ENCODE peak calls at places on chromosomes 6 and 20, in seven cellular contexts. I is spleen, W is upper lobe of left lung, U is sigmoid colon, G is breast epithelium, P is K562, V is H1. N is an unnamed sample.

GRCh38 chr6:63644668-63645326 is 9.2 kb downstream of the PHF3 start:
- DNase-seq in I (no peak), W (peak; percentile 25), U (no peak), G (peak; percentile 23), P (no peak), V (no peak), N (no peak)

GRCh38 chr6:9745476-9745875 is 669.4 kb downstream of the TFAP2A start:
- DNase-seq in I (no peak), W (no peak), U (no peak), G (no peak), P (no peak), V (no peak), N (no peak)

GRCh38 chr6:43870660-43871061 is 100.7 kb downstream of the VEGFA start:
- DNase-seq in I (no peak), W (no peak), U (no peak), G (no peak), P (no peak), V (no peak), N (no peak)

GRCh38 chr6:164216368-164216767 is 801.9 kb downstream of the QKI start:
- DNase-seq in I (no peak), W (no peak), U (no peak), G (no peak), P (no peak), V (no peak), N (no peak)

GRCh38 chr6:12548526-12548925 is 168.0 kb upstream of the PHACTR1 start:
- DNase-seq in I (no peak), W (no peak), U (no peak), G (no peak), P (no peak), V (no peak), N (no peak)

GRCh38 chr6:132675749-132676148 is 16.8 kb upstream of the TAAR1 start:
- DNase-seq in I (no peak), W (no peak), U (no peak), G (no peak), P (no peak), V (no peak), N (no peak)

GRCh38 chr20:49323622-49324238 is 45.9 kb upstream of the ZNFX1 start:
- DNase-seq in I (no peak), W (peak; percentile 45), U (no peak), G (no peak), P (peak; percentile 68), V (no peak), N (no peak)

GRCh38 chr6:163726037-163726695 is 311.6 kb downstream of the QKI start:
- DNase-seq in I (peak; percentile 69), W (no peak), U (peak; percentile 58), G (no peak), P (no peak), V (no peak), N (no peak)

GRCh38 chr6:168222261-168222660 is 97.3 kb downstream of the DACT2 start:
- DNase-seq in I (no peak), W (no peak), U (no peak), G (peak; percentile 15), P (no peak), V (no peak), N (no peak)

GRCh38 chr6:63731946-63732735 is 96.5 kb downstream of the PHF3 start:
- DNase-seq in I (no peak), W (no peak), U (no peak), G (no peak), P (no peak), V (no peak), N (no peak)

GRCh38 chr6:157246771-157247484 is 76.4 kb downstream of the TMEM242 start:
- DNase-seq in I (peak; percentile 51), W (no peak), U (no peak), G (no peak), P (no peak), V (no peak), N (no peak)

GRCh38 chr20:19758888-19759331 is 852 bp downstream of the RIN2 start:
- DNase-seq in I (no peak), W (peak; percentile 87), U (peak; percentile 83), G (peak; percentile 32), P (no peak), V (peak; percentile 86), N (peak; percentile 59)

GRCh38 chr6:6711832-6712231 is 123.3 kb downstream of the LY86 start:
- DNase-seq in I (peak; percentile 79), W (peak; percentile 56), U (no peak), G (no peak), P (peak; percentile 32), V (no peak), N (no peak)

GRCh38 chr6:16751251-16751946 is 9.9 kb downstream of the ATXN1 start:
- DNase-seq in I (no peak), W (no peak), U (no peak), G (no peak), P (no peak), V (no peak), N (no peak)

GRCh38 chr20:38210741-38211140 is 45.7 kb upstream of the TGM2 start:
- DNase-seq in I (no peak), W (no peak), U (peak; percentile 48), G (no peak), P (no peak), V (no peak), N (no peak)

GRCh38 chr20:51687071-51687470 is 81.1 kb downstream of the ATP9A start:
- DNase-seq in I (no peak), W (no peak), U (no peak), G (no peak), P (no peak), V (no peak), N (no peak)

GRCh38 chr6:154986787-154987235 is 8.3 kb upstream of the TIAM2 start:
- DNase-seq in I (no peak), W (no peak), U (no peak), G (no peak), P (no peak), V (no peak), N (no peak)

DNA sequence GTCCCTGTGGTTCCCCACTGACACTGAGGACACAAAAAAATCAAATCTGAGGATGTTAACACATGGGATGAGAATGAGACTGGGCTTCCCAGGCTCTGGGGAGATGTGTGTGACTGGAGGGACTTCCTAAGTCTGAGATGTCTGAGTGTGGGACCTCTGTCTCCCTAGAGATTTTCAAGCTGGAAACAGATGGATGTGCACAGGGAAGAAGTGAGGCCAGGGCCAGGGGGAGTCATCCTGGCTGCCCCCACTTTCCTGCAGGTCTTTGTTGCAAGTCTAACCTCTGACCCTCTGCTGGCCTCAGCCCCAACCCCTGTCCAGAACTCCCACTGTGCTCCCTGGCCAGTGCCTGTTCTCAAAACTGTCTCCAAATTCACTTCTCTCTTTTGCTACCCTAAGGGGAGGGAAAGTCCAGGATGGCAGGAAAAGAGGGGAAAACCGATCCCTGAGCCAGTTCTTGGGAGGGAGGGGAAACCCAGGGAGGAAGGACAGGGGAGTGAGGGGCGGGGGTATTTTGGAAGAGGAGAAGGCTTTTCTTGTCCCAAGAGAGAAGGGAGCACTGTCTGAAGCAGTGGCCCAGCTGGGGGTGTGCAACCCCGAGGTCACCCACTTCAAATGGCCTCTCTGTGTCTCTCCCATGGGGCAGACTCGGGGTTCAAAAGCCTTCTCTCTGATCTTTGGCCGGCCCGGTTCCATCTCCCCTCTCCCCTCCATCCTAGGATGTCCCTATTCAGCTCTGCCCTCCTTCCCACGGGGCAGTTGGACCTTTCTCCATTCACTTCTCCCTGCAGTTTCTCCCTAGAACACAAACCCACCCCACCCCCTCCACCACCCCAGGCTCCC is 3.1 kb downstream of the PPP1R18 start:
- DNase-seq in I (peak; percentile 83), W (no peak), U (peak; percentile 72), G (no peak), P (no peak), V (no peak), N (no peak)
- H3K4me1 ChIP-seq in I (peaks cover 44% of the 10 kb centered on the region), W (peaks cover 57% of the 10 kb centered on the region), U (peaks cover 77% of the 10 kb centered on the region), G (peaks cover 12% of the 10 kb centered on the region), P (peaks cover 47% of the 10 kb centered on the region), V (peaks cover 27% of the 10 kb centered on the region), N (peaks cover 38% of the 10 kb centered on the region)

GRCh38 chr6:136927313-136927712 is 5.2 kb downstream of the SLC35D3 start:
- DNase-seq in I (no peak), W (no peak), U (no peak), G (no peak), P (peak; percentile 65), V (peak; percentile 57), N (no peak)
- TF ChIP-seq CTCF in I (peak; percentile 25), W (no peak), U (no peak), G (no peak), P (peak; percentile 78), V (peak; percentile 71), N (no peak)

DNA sequence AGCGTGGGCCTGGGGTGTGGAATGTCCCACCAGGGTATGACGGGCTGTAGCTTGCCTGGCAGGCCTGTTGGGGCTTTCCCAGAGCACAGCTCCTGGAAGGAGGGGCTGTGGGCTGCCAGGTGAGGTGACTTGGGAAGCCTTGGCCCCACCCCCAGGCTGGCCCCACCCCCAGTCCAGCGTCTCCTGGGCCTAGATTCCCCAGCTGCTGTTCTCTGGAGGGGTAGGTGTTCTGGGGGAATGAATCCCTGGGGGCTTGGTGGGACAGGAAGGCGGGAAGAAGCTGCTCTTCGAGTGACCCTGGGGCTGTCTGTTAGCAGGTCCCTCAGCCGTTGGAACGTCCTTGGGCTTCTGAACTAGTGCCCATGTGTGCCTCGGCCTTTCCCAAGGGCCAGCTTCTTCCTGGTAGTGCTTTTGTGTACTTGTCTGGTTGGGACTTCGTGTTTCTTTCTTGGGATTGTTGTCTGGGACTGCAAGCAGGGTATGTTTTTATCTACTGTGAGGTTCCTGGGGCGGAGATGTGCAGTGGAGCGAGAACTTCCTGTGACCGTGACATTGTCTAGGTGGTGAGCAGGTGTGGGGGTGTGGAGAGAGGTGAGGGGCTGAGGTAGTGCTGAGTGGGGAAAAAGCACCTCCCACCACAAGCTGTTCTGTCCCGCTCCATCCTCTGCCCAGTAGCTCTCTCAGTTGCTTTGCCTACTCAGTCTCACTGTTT is 1.4 kb upstream of the DDR1 start:
- DNase-seq in I (peak; percentile 83), W (peak; percentile 91), U (no peak), G (peak; percentile 94), P (peak; percentile 66), V (peak; percentile 86), N (peak; percentile 84)
- TF ChIP-seq POLR2AphosphoS5 in I (peak; percentile 55), W (no peak), U (no peak), G (peak; percentile 4), P (no peak), V (peak; percentile 13), N (peak; percentile 27)

GRCh38 chr6:37137201-37137880 is 32.6 kb upstream of the PIM1 start:
- DNase-seq in I (no peak), W (no peak), U (peak; percentile 89), G (no peak), P (peak; percentile 48), V (peak; percentile 77), N (no peak)
- H3K4me1 ChIP-seq in I (peaks cover 4% of the 10 kb centered on the region), W (peaks cover 24% of the 10 kb centered on the region), U (peaks cover 45% of the 10 kb centered on the region), G (no peaks in the 10 kb centered on the region), P (peaks cover 22% of the 10 kb centered on the region), V (peaks cover 31% of the 10 kb centered on the region), N (peaks cover 30% of the 10 kb centered on the region)

GRCh38 chr6:160755168-160755567 is 53.1 kb downstream of the PLG start:
- DNase-seq in I (no peak), W (no peak), U (no peak), G (no peak), P (no peak), V (no peak), N (no peak)

GRCh38 chr6:160756021-160756420 is 54.0 kb downstream of the PLG start:
- DNase-seq in I (no peak), W (no peak), U (no peak), G (no peak), P (no peak), V (no peak), N (no peak)

DNA sequence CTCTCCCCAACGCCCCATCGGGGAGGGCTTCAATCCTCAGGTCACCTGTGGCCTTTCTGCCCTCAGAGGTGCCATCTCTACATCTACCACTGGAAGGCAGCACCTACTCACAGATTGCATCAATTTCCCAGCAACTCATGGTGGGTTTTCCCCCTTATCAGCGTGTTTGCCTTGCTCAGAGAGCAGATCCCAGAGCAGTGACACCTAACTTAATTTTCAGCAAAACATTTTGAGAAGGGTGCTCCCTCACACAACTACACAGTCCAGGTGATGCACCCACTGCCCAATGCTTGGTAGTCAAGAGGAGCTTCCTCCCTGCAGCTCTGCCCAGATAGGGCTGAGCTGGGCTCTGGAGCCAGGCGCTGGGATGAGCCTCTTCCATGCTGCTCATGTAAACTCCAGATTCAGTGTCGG is 48.2 kb downstream of the PLG start:
- DNase-seq in I (no peak), W (no peak), U (no peak), G (no peak), P (peak; percentile 48), V (peak; percentile 76), N (no peak)
- TF ChIP-seq CTCF in I (no peak), W (no peak), U (no peak), G (no peak), P (peak; percentile 80), V (peak; percentile 91), N (no peak)